ENCODE peak calls at places on chromosomes 1 and 21, in six cellular contexts. R, H, Z, M, Q and X are unnamed samples.

GRCh38 chr1:111236379-111236778 is 8.9 kb downstream of the CHI3L2 start:
- DNase-seq in R (no peak), H (no peak), Z (no peak), M (no peak), Q (no peak), X (no peak)

GRCh38 chr1:67540733-67541125 is 110.5 kb upstream of the SERBP1 start:
- DNase-seq in R (no peak), H (no peak), Z (no peak), M (no peak), Q (peak), X (no peak)

GRCh38 chr1:11907275-11908138 is 18.7 kb downstream of the KIAA2013 start:
- DNase-seq in R (peak), H (peak), Z (peak), M (peak), Q (peak), X (peak)

GRCh38 chr1:44808938-44809917 is 905 bp downstream of the BTBD19 start:
- DNase-seq in R (no peak), H (no peak), Z (no peak), M (peak), Q (peak), X (no peak)

GRCh38 chr1:69492286-69492685 is 75.4 kb upstream of the LRRC7 start:
- DNase-seq in R (no peak), H (no peak), Z (no peak), M (no peak), Q (peak), X (no peak)

GRCh38 chr1:217881131-217881543 is 250.0 kb downstream of the SPATA17 start:
- DNase-seq in R (no peak), H (no peak), Z (no peak), M (no peak), Q (peak), X (no peak)

GRCh38 chr1:2342384-2343022 is 48.9 kb downstream of the MORN1 start:
- DNase-seq in R (no peak), H (no peak), Z (no peak), M (no peak), Q (no peak), X (no peak)

GRCh38 chr21:29788752-29789151 is 151.0 kb downstream of the GRIK1 start:
- DNase-seq in R (no peak), H (no peak), Z (no peak), M (no peak), Q (no peak), X (no peak)

DNA sequence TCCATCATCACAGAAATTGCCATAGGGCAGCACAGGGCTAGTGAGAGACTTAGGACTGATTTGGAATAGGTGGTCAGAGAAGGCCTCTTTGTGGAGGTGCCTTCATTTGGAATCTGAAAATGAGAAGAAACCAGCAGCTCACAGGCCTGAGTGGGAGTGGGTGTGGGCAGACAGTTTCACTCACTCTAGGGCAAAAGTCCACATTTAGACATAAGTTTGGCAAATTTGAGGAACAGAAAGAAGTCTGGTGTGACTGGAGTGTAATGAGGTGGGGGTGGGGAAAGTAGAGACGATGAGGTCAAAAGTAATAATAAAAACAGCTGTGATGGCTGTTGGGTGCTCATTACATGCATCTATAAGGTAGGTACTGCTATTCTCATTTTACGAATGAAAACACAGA is 22.4 kb upstream of the BCAR3 start:
- DNase-seq in R (no peak), H (no peak), Z (no peak), M (no peak), Q (no peak), X (no peak)
- TF ChIP-seq CTCF in R (no peak), H (no peak), Z (no peak), M (no peak), Q (no peak), X (no peak)

DNA sequence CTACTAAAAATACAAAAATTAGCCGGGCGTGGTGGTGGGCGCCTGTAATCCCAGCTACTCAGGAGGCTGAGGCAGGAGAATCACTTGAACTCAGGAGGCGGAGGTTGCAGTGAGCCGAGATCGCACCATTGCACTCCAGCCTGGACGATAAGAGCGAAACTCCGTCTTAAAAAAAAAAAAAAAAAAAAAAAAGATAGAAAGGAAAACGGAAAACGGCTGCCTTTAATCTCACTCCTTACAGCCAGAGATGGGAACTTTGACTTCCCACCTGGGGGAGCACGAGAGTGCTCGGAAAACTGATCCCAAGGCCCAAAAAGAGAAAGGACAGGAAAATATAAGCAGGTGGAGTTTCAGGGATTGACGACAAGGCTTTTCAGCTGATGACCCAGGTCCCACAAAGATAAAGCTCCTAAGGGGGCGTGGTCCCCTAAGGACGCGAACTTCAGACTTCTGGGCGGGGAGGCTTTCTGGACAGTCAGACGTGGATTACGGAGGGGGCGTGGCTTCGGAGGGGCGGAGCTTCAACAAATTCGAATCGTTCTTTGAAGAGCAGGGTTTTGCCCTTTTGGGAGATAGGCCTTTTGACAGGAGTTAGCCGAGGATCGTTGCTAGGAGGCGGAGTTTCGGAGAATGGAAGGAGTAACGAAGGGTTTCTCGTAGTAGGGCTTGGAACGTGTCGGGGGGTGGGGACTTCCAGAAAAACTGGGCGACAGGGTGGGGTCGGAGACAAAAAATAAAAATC is 966 bp upstream of the CKS1B start:
- DNase-seq in R (peak), H (peak), Z (peak), M (peak), Q (peak), X (peak)
- TF ChIP-seq CTCF in R (no peak), H (peak), Z (no peak), M (no peak), Q (peak), X (peak)

GRCh38 chr21:42652527-42653491 is 612 bp upstream of the PDE9A start:
- DNase-seq in R (peak), H (no peak), Z (no peak), M (peak), Q (peak), X (no peak)
- TF ChIP-seq CTCF in R (peak), H (no peak), Z (no peak), M (peak), Q (peak), X (peak)

DNA sequence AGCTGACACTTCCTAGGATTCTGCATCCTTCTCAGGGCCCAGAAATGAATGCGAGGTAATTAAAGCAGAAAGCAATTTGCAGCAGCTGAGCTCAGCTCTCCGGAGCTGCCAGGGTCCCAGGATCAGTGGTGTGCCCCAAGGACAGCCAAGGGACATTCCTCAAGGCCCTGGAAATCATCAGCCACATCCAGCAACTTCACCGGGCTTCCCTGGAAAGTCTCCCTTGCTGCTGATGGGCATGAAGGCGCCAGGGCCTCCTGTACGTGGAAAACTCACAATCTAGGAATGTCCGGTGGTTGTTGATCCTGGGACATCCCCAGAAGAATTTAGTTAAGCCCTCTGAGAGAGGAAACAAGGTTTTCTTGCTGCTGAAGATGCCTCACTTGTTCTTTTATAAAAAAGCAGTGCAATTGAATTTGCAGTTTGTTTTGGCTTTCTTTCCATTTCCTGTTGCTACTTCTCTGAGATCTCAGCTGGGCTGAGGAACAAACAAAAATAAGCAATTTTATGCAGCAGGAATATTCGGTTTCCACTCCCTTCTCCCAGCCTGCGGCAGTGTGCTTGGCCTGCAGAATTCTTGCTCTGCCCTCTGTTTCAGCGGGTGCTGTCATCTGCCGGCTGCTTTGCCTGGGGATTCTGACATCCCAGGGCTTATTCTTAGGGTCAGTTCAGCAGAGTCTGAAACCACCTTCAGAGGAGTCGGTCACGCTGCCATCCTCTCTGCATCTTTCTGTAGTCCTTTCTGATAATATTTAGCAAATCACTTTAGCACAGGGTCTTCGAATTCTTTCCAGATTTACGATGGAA is 85.9 kb downstream of the TCP10L start:
- DNase-seq in R (no peak), H (no peak), Z (no peak), M (no peak), Q (peak), X (no peak)
- TF ChIP-seq CTCF in R (no peak), H (peak), Z (no peak), M (no peak), Q (peak), X (peak)

GRCh38 chr1:156625436-156626078 is 6.3 kb downstream of the HAPLN2 start:
- DNase-seq in R (peak), H (no peak), Z (no peak), M (peak), Q (peak), X (no peak)
- TF ChIP-seq CTCF in R (peak), H (peak), Z (peak), M (peak), Q (peak), X (peak)